ENCODE peak calls at places on chromosomes 6 and 20, in six cellular contexts. O, E, W, V, N and H are unnamed samples.

GRCh38 chr20:61932199-61932592 is 133.5 kb downstream of the TAF4 start:
- DNase-seq in E (no peak), O (no peak), V (peak; percentile 5), W (no peak), N (no peak), H (no peak)

GRCh38 chr6:168956884-168957730 is 296.5 kb downstream of the THBS2 start:
- DNase-seq in E (peak; percentile 82), W (peak; percentile 66), V (peak; percentile 81), N (peak; percentile 50), O (peak; percentile 89), H (peak; percentile 46)

GRCh38 chr20:47711046-47711752 is 74.1 kb downstream of the SULF2 start:
- DNase-seq in N (no peak), V (no peak), E (no peak), O (no peak), W (peak; percentile 51), H (no peak)

GRCh38 chr6:52507557-52508260 is 69.2 kb downstream of the TRAM2 start:
- DNase-seq in N (no peak), O (peak; percentile 88), V (no peak), E (no peak), W (no peak), H (no peak)

GRCh38 chr20:17485017-17485416 is 46.2 kb downstream of the BFSP1 start:
- DNase-seq in E (no peak), V (no peak), N (no peak), W (no peak), O (no peak), H (no peak)

GRCh38 chr6:113049190-113049589 is 702.1 kb downstream of the RFPL4B start:
- DNase-seq in V (no peak), O (no peak), W (no peak), N (no peak), E (no peak), H (no peak)

GRCh38 chr6:15662246-15663056 is at the start of gene DTNBP1:
- DNase-seq in V (peak; percentile 85), O (peak; percentile 38), W (peak; percentile 90), E (peak; percentile 72), N (peak; percentile 89), H (peak; percentile 39)

GRCh38 chr6:26383624-26384417 is 913 bp downstream of the BTN2A2 start:
- DNase-seq in E (no peak), O (peak; percentile 41), W (no peak), V (no peak), N (peak; percentile 21), H (peak; percentile 55)

GRCh38 chr20:52972190-52972937 is at the start of gene TSHZ2:
- DNase-seq in E (peak; percentile 78), N (peak; percentile 43), W (peak; percentile 83), O (peak; percentile 72), V (peak; percentile 68), H (no peak)

GRCh38 chr20:48921168-48921882 is at the start of gene ARFGEF2:
- DNase-seq in N (peak; percentile 92), W (peak; percentile 95), E (peak; percentile 91), V (peak; percentile 94), O (peak; percentile 94), H (peak; percentile 97)
- H3K4me1 ChIP-seq in N (peaks cover 3% of the 10 kb centered on the region), W (peaks cover 43% of the 10 kb centered on the region), E (peaks cover 30% of the 10 kb centered on the region), V (peaks cover 3% of the 10 kb centered on the region), O (peaks cover 20% of the 10 kb centered on the region), H (peaks cover 36% of the 10 kb centered on the region)

GRCh38 chr6:36546958-36547645 is at the start of gene STK38:
- DNase-seq in E (peak; percentile 92), V (peak; percentile 95), N (peak; percentile 95), W (peak; percentile 94), O (peak; percentile 92), H (peak; percentile 73)
- TF ChIP-seq CTCF in E (no peak), V (no peak), N (peak; percentile 28), W (no peak), O (peak; percentile 10), H (peak; percentile 32)

DNA sequence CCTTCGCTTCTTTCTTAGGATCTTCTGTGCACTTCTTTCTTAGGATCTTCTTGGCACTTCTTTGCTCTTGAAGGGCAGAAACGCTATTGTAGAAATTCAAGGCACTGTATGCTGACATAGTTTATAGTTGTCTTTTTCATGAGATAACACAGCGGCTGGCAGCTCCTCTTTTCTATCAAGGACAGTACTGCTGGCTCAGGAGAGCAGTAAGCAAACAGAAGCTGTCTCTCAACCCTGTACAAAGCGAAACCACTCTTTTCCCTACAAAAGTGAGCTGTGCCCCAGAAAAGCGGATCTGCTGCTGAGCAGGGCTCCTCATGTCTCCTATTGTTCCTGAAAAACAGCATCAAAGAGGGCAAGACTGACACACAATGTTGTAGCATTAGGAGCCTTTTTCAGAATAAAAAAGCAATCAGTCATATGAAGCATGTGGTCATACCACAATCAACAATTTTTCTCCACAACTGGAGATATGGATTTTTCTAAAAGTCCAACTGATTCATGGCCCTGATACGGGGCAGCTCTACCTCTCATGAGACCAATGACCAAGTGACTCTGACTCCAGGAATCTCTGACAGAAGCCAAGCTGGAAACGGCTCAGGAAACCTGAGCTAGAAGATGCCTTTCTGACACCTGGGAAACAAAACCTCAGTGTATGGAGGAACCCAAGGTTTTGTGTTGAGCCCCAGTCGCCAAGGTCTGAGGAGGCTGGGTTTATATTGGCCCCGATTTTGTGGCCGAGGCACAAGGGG is 255.9 kb downstream of the ESR1 start:
- DNase-seq in N (no peak), O (no peak), W (no peak), E (peak; percentile 57), V (peak; percentile 44), H (no peak)
- H3K4me3 ChIP-seq in N (no peak overlapping the region), O (no peak overlapping the region), W (peak overlapping the region; percentile 32), E (no peak overlapping the region), V (no peak overlapping the region), H (no peak overlapping the region)

GRCh38 chr6:37513576-37513975 is 13.9 kb upstream of the CCDC167 start:
- DNase-seq in E (no peak), W (no peak), V (no peak), O (no peak), N (no peak), H (no peak)
- H3K4me1 ChIP-seq in E (no peaks in the 10 kb centered on the region), W (peaks cover 18% of the 10 kb centered on the region), V (no peaks in the 10 kb centered on the region), O (peaks cover 7% of the 10 kb centered on the region), N (no peaks in the 10 kb centered on the region), H (peaks cover 17% of the 10 kb centered on the region)

GRCh38 chr20:21125072-21125848 is 622 bp upstream of the KIZ start:
- DNase-seq in E (peak; percentile 59), V (peak; percentile 51), N (peak; percentile 32), W (peak; percentile 53), O (peak; percentile 55), H (no peak)
- TF ChIP-seq CTCF in E (no peak), V (no peak), N (peak; percentile 32), W (peak; percentile 17), O (peak; percentile 23), H (peak; percentile 7)

DNA sequence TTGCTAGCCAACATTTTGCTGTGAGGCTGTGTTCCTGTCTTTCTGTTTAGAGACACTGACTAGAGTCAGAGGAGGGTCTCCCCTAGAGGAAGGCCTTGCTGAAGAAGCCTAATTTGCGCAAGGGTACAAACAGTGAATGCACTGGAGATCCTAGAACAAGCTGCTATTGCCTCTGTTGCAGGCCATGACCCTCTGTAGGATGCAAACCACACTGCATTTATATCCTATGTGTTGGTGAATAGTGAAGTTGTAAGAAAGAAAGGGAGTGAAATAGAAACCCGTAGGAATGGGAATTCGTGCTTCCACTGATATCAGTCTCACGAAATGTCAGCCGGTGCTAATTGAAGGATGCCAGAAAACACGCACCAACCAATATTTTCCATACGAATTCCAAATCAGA is 88.2 kb downstream of the GJA1 start:
- DNase-seq in E (no peak), N (no peak), W (no peak), O (peak; percentile 45), V (no peak), H (no peak)
- H3K4me3 ChIP-seq in E (no peak overlapping the region), N (no peak overlapping the region), W (no peak overlapping the region), O (no peak overlapping the region), V (no peak overlapping the region), H (no peak overlapping the region)

DNA sequence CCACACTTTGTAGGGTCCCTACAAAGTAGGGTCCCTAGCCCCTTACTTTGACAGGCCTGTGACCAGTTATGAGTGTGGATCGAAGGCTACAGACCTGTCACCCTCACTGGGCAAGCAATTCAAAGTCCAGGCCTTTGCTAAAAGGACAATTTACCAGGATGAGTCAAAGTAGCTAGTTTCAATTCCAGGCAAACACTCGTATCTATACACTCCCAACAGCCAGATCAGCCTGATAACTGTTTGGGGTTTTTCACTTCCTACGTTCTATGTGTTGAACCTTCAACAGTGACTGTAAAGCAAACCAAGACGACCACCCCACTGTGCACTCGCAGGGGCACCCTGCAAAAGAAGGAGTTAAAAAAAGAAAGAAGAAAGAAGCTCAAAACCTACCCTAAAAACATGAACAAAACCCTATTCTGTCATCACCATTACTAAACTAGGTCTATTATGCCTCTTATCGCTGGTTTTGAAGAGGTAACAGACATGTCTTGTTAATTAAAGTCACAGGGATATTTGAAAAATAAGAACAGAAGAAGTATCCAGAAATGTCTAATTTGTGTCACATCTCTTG is 3.2 kb downstream of the GFOD1 start:
- DNase-seq in N (no peak), V (no peak), W (no peak), O (no peak), E (no peak), H (no peak)
- H3K4me1 ChIP-seq in N (peaks cover 4% of the 10 kb centered on the region), V (peaks cover 7% of the 10 kb centered on the region), W (peaks cover 20% of the 10 kb centered on the region), O (peaks cover 19% of the 10 kb centered on the region), E (peaks cover 21% of the 10 kb centered on the region), H (peaks cover 23% of the 10 kb centered on the region)

DNA sequence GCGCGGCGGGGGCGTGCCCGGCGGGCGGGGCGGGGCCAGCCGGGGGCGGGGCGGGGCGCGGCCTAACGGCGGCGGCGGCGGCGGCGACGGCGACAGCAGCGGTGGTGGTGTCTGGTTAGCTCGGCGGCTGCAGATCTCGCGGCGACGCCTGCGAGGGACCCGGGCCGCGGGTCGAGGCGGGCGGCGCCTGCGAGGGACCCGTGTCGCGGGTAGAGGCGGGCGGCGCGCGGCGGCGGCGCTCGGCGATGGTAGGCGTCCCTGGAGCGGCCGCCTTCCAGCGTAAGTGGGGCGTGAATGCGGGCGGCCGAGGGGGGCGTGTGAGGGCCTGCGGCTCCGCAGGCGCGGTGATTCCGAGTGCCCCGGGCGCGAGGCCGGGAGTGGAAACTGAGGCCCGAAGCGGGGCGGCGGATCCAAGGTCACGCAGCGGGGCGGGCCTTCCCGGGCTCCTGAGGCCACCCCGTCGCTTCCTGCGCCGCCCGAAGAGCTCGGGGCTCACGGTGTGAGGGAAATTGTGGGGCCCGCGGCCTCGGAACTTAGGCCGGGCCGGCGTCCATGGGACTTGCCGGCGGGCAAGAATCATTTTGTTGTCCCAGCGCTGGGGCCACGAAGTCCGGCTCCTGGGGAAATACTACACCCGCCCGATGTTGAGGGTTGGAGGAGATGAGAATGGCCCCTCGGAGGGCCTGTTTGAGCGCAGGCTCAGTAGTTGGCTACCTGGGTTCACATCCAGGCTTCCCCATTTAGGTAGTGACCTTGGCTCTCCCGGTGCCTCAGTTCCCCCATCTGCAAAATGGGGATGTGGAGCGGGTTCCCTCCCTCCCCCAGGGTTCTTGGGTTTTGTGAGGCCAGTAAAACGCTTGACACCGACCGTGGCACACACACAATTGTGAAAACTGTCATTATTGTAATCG is at the start of gene CBFA2T2:
- DNase-seq in E (peak; percentile 67), O (peak; percentile 73), V (peak; percentile 77), N (peak; percentile 75), W (peak; percentile 77), H (no peak)
- TF ChIP-seq CTCF in E (no peak), O (no peak), V (no peak), N (peak; percentile 15), W (no peak), H (no peak)